ENCODE peak calls at places on chromosomes 13 and 19, in five cellular contexts. U, I, Y, M and K are unnamed samples.

GRCh38 chr19:18401580-18402112 is 4.2 kb upstream of the LRRC25 start:
- DNase-seq in M (no peak), U (no peak), Y (no peak), I (peak; percentile 67), K (no peak)

GRCh38 chr19:12092065-12092867 is 27.7 kb downstream of the ZNF844 start:
- DNase-seq in M (peak; percentile 2), I (peak; percentile 58), U (no peak), Y (peak; percentile 3), K (peak; percentile 27)

GRCh38 chr19:32201661-32202060 is 143.7 kb upstream of the ZNF507 start:
- DNase-seq in Y (no peak), M (no peak), I (no peak), U (no peak), K (no peak)

GRCh38 chr13:26719356-26719945 is 41.1 kb downstream of the GPR12 start:
- DNase-seq in M (no peak), Y (no peak), U (no peak), I (no peak), K (no peak)

GRCh38 chr13:100645382-100645781 is 29.2 kb downstream of the TMTC4 start:
- DNase-seq in Y (no peak), U (no peak), M (no peak), I (no peak), K (no peak)

GRCh38 chr19:40312533-40312932 is 27.4 kb upstream of the AKT2 start:
- DNase-seq in U (no peak), M (no peak), I (no peak), Y (no peak), K (no peak)

GRCh38 chr19:20612711-20613316 is 47.2 kb upstream of the ZNF737 start:
- DNase-seq in M (no peak), I (no peak), Y (no peak), U (no peak), K (no peak)

GRCh38 chr19:45177817-45178261 is at the start of gene TRAPPC6A:
- DNase-seq in I (peak; percentile 18), U (no peak), Y (no peak), M (no peak), K (no peak)

GRCh38 chr13:68066879-68067513 is 836.9 kb upstream of the PCDH9 start:
- DNase-seq in M (no peak), U (no peak), Y (no peak), I (no peak), K (no peak)

GRCh38 chr13:106661236-106661635 is 93.3 kb upstream of the ARGLU1 start:
- DNase-seq in U (no peak), I (no peak), M (no peak), Y (no peak), K (no peak)

GRCh38 chr13:113119822-113120189 is 2.8 kb upstream of the F10 start:
- DNase-seq in Y (no peak), I (no peak), M (no peak), U (no peak), K (no peak)

GRCh38 chr19:46229442-46229841 is at the start of gene IGFL1:
- DNase-seq in Y (no peak), M (no peak), I (no peak), U (no peak), K (no peak)

GRCh38 chr13:112967666-112968379 is 1.2 kb upstream of the MCF2L start:
- DNase-seq in Y (no peak), M (no peak), I (no peak), U (no peak), K (no peak)

GRCh38 chr19:12346896-12347295 is 13.5 kb upstream of the ZNF563 start:
- DNase-seq in Y (no peak), I (no peak), U (no peak), M (no peak), K (no peak)

GRCh38 chr19:42450314-42450934 is 7.7 kb upstream of the CXCL17 start:
- DNase-seq in U (peak; percentile 75), M (peak; percentile 70), Y (peak; percentile 66), I (peak; percentile 86), K (peak; percentile 72)

GRCh38 chr13:36193151-36193855 is 21.1 kb downstream of the SOHLH2 start:
- DNase-seq in Y (no peak), M (no peak), U (no peak), I (no peak), K (no peak)

GRCh38 chr19:22286151-22286810 is at the start of gene ZNF729:
- DNase-seq in I (no peak), U (no peak), Y (no peak), M (no peak), K (no peak)

GRCh38 chr13:73767747-73768315 is 366.4 kb downstream of the KLF12 start:
- DNase-seq in I (no peak), U (peak; percentile 22), Y (peak; percentile 5), M (no peak), K (peak; percentile 50)

GRCh38 chr13:95500136-95500718 is 52.3 kb upstream of the CLDN10 start:
- DNase-seq in Y (no peak), I (no peak), U (no peak), M (no peak), K (no peak)

GRCh38 chr19:342801-343421 is 1.7 kb downstream of the MIER2 start:
- DNase-seq in I (peak; percentile 78), U (no peak), Y (no peak), M (no peak), K (no peak)

GRCh38 chr13:112721198-112722104 is 31.6 kb downstream of the ATP11A start:
- DNase-seq in M (no peak), I (no peak), U (no peak), Y (no peak), K (no peak)

GRCh38 chr13:95955719-95956118 is 97.5 kb downstream of the UGGT2 start:
- DNase-seq in U (no peak), M (no peak), I (no peak), Y (no peak), K (no peak)

GRCh38 chr19:28578786-28579505 is 634.0 kb downstream of the UQCRFS1 start:
- DNase-seq in I (no peak), U (no peak), Y (no peak), M (no peak), K (no peak)

GRCh38 chr19:49855676-49856573 is 5.0 kb downstream of the PTOV1 start:
- DNase-seq in Y (no peak), M (no peak), I (no peak), U (peak; percentile 39), K (no peak)

DNA sequence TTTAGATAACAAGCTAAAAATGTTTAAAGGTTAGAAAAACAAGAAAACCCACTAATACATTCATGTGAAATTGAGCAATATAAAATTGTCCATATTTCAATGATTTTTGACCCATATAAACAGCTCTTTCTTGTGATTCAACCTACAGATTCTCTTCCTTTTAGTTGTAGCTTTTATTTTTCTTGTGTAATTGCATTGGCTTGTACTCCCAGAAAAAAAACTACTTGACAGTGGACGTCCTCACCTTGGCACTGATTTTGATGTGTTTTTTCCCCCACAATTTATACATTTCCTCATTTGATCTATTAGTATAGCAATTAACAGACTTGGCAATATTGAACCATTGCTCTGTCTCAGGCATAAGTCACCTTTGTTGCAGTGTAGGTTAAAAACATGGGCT is 4.7 kb downstream of the CCDC194 start:
- DNase-seq in Y (no peak), U (no peak), M (no peak), I (no peak), K (no peak)
- H3K27ac ChIP-seq in Y (no peak overlapping the region), U (no peak overlapping the region), M (no peak overlapping the region), I (no peak overlapping the region), K (no peak overlapping the region)

GRCh38 chr19:10168386-10168948 is 26.3 kb downstream of the DNMT1 start:
- DNase-seq in Y (no peak), U (no peak), M (no peak), I (no peak), K (no peak)
- H3K36me3 ChIP-seq in Y (peaks cover 53% of the 10 kb centered on the region), U (peaks cover 41% of the 10 kb centered on the region), M (peaks cover 63% of the 10 kb centered on the region), I (peaks cover 4% of the 10 kb centered on the region), K (peaks cover 50% of the 10 kb centered on the region)

GRCh38 chr13:76336889-76337844 is 549.0 kb downstream of the KCTD12 start:
- DNase-seq in Y (no peak), M (no peak), U (no peak), I (no peak), K (no peak)
- H3K4me1 ChIP-seq in Y (no peaks in the 10 kb centered on the region), M (no peaks in the 10 kb centered on the region), U (no peaks in the 10 kb centered on the region), I (peaks cover 5% of the 10 kb centered on the region), K (no peaks in the 10 kb centered on the region)

GRCh38 chr13:44834404-44834803 is 154.9 kb downstream of the NUFIP1 start:
- DNase-seq in M (no peak), U (no peak), Y (no peak), I (no peak), K (no peak)
- H3K27ac ChIP-seq in M (no peak overlapping the region), U (no peak overlapping the region), Y (no peak overlapping the region), I (no peak overlapping the region), K (no peak overlapping the region)

DNA sequence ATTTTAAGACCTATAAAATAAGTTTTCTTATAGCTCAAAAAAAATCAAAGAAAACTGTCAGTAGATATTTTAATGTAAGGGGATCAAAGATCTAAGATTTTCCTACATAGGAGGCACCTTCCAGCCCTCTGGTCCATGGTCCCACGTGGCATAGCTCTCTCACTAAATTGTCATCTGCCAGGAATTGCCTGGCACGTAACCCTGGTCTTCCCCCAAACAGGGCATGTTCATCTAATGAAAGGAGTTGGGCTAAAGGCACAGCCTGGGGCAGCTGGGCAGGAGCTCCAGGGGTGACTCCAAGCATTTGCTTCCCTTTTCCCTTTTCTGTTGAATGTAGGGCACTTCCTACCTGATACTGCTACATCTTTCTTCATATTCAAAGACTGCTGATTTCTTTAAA is 148.8 kb downstream of the COL4A1 start:
- DNase-seq in M (no peak), Y (no peak), I (no peak), U (no peak), K (no peak)
- H3K36me3 ChIP-seq in M (no peaks in the 10 kb centered on the region), Y (no peaks in the 10 kb centered on the region), I (peaks cover 5% of the 10 kb centered on the region), U (peaks cover 76% of the 10 kb centered on the region), K (no peaks in the 10 kb centered on the region)

GRCh38 chr13:77310161-77310560 is 16.7 kb downstream of the MYCBP2 start:
- DNase-seq in Y (no peak), I (no peak), M (no peak), U (no peak), K (no peak)

GRCh38 chr13:77312311-77312710 is 14.6 kb downstream of the MYCBP2 start:
- DNase-seq in U (no peak), Y (no peak), M (no peak), I (no peak), K (no peak)

GRCh38 chr13:77309254-77309653 is 17.6 kb downstream of the MYCBP2 start:
- DNase-seq in I (no peak), M (no peak), Y (no peak), U (no peak), K (no peak)

GRCh38 chr13:77313923-77314322 is 13.0 kb downstream of the MYCBP2 start:
- DNase-seq in I (no peak), U (no peak), M (no peak), Y (no peak), K (no peak)

DNA sequence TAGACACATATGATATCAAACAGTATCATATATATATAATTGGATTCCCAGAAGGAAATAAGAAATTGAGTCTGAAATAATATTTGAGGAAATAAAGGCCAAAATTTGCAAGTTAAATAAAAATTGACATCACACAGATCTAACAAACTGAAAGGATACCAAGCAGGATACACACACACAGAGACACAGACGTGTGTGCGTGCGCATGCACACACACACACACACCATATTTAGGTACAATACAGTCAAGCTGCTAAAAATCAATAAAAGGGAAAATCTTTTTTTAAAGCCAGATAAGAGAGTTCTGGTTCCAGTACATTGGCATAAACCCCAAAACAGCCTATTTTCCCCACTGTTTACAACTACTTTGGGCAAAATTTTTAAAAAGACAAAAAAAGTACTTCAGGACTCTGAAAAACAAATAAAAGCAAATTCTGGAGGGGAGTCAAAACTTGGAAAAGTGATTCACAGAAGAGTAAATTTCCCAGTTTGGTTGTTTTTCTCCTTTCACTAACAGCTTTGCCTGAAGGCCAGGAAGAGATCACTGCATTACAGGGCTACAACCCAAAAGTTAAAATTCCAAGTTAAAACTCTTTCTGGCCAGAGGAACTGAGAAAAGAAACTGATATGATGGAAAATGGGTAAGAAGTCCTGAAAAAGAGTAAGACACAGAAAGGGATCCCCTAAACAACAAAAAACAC is 16.2 kb downstream of the MYCBP2 start:
- DNase-seq in M (no peak), U (no peak), Y (no peak), I (no peak), K (no peak)
- H3K4me1 ChIP-seq in M (peaks cover 92% of the 10 kb centered on the region), U (peaks cover 4% of the 10 kb centered on the region), Y (peaks cover 30% of the 10 kb centered on the region), I (peaks cover 56% of the 10 kb centered on the region), K (peaks cover 71% of the 10 kb centered on the region)